ENCODE peak calls at places on chromosomes 16 and 17, in eight cellular contexts. J is neural progenitor cell, M is fibroblast of the aortic adventitia, H is left ventricle myocardium inferior, S is cardiac fibroblast, E is cardiac muscle cell, Y is hepatocyte, B is dorsolateral prefrontal cortex. L is an unnamed sample.

GRCh38 chr17:77834170-77835115 is 124.1 kb upstream of the TNRC6C start:
- DNase-seq in J (peak), M (peak), H (peak), S (peak), E (peak), Y (peak), B (peak), L (peak)

GRCh38 chr16:85132456-85133289 is 20.4 kb upstream of the CIBAR2 start:
- DNase-seq in J (no peak), M (no peak), H (no peak), S (no peak), E (no peak), Y (no peak), B (no peak), L (no peak)

GRCh38 chr17:17849863-17850373 is 13.1 kb upstream of the SREBF1 start:
- DNase-seq in J (peak), M (peak), H (peak), S (peak), E (peak), Y (peak), B (no peak), L (peak)

GRCh38 chr17:80846932-80847331 is 144.7 kb upstream of the CHMP6 start:
- DNase-seq in J (no peak), M (no peak), H (no peak), S (no peak), E (no peak), Y (no peak), B (no peak), L (no peak)

GRCh38 chr17:78504156-78504925 is 72.9 kb downstream of the DNAH17 start:
- DNase-seq in J (no peak), M (no peak), H (no peak), S (no peak), E (no peak), Y (no peak), B (no peak), L (no peak)

GRCh38 chr17:74520790-74521480 is 10.3 kb downstream of the CD300LB start:
- DNase-seq in J (no peak), M (no peak), H (no peak), S (no peak), E (no peak), Y (no peak), B (no peak), L (no peak)

GRCh38 chr16:23499801-23500200 is 10.5 kb downstream of the GGA2 start:
- DNase-seq in J (no peak), M (no peak), H (no peak), S (no peak), E (no peak), Y (no peak), B (peak), L (no peak)

GRCh38 chr16:2752850-2753522 is 548 bp downstream of the SRRM2 start:
- DNase-seq in J (peak), M (peak), H (peak), S (peak), E (peak), Y (peak), B (peak), L (peak)

GRCh38 chr17:12509836-12510235 is 155.9 kb upstream of the MYOCD start:
- DNase-seq in J (no peak), M (no peak), H (no peak), S (no peak), E (no peak), Y (no peak), B (no peak), L (no peak)

GRCh38 chr16:70649300-70649699 is 2.9 kb downstream of the IL34 start:
- DNase-seq in J (no peak), M (peak), H (no peak), S (no peak), E (no peak), Y (no peak), B (no peak), L (no peak)

GRCh38 chr17:58352843-58353719 is 1.1 kb upstream of the SUPT4H1 start:
- DNase-seq in J (peak), M (peak), H (no peak), S (peak), E (peak), Y (peak), B (peak), L (peak)

GRCh38 chr16:89880477-89881367 is 7.3 kb downstream of the TCF25 start:
- DNase-seq in J (no peak), M (no peak), H (no peak), S (no peak), E (no peak), Y (no peak), B (no peak), L (no peak)

GRCh38 chr17:737561-738113 is 5.2 kb downstream of the TLCD3A start:
- DNase-seq in J (no peak), M (no peak), H (no peak), S (no peak), E (no peak), Y (no peak), B (no peak), L (no peak)

GRCh38 chr17:60752873-60753577 is 75.4 kb downstream of the BCAS3 start:
- DNase-seq in J (no peak), M (no peak), H (no peak), S (no peak), E (no peak), Y (no peak), B (no peak), L (no peak)

GRCh38 chr17:81232616-81233241 is 6.1 kb downstream of the TEPSIN start:
- DNase-seq in J (no peak), M (no peak), H (no peak), S (no peak), E (no peak), Y (no peak), B (no peak), L (no peak)

GRCh38 chr17:83195330-83196087 is 116.1 kb downstream of the METRNL start:
- DNase-seq in J (no peak), M (peak), H (peak), S (peak), E (peak), Y (no peak), B (no peak), L (peak)

GRCh38 chr17:74231846-74232713 is 18.7 kb downstream of the TTYH2 start:
- DNase-seq in J (peak), M (no peak), H (no peak), S (no peak), E (no peak), Y (no peak), B (no peak), L (no peak)

GRCh38 chr16:85574672-85575475 is 38.2 kb upstream of the GSE1 start:
- DNase-seq in J (peak), M (no peak), H (no peak), S (no peak), E (no peak), Y (no peak), B (peak), L (no peak)

GRCh38 chr17:41734139-41734948 is at the start of gene HAP1:
- DNase-seq in J (peak), M (peak), H (no peak), S (peak), E (peak), Y (peak), B (peak), L (peak)

GRCh38 chr16:56245197-56245596 is 53.9 kb downstream of the GNAO1 start:
- DNase-seq in J (no peak), M (no peak), H (no peak), S (no peak), E (no peak), Y (no peak), B (no peak), L (no peak)

GRCh38 chr17:68782829-68783228 is 172.4 kb downstream of the ABCA8 start:
- DNase-seq in J (no peak), M (peak), H (peak), S (peak), E (no peak), Y (no peak), B (no peak), L (no peak)

GRCh38 chr17:15083225-15083624 is 181.9 kb downstream of the PMP22 start:
- DNase-seq in J (peak), M (no peak), H (peak), S (no peak), E (no peak), Y (no peak), B (no peak), L (no peak)

GRCh38 chr17:32299579-32300158 is 34.0 kb downstream of the RHBDL3 start:
- DNase-seq in J (no peak), M (no peak), H (no peak), S (no peak), E (no peak), Y (no peak), B (no peak), L (no peak)

GRCh38 chr17:57372156-57372555 is 115.8 kb downstream of the MSI2 start:
- DNase-seq in J (no peak), M (peak), H (no peak), S (peak), E (peak), Y (no peak), B (no peak), L (peak)

GRCh38 chr17:76524598-76525512 is 12.7 kb downstream of the CYGB start:
- DNase-seq in J (no peak), M (peak), H (peak), S (peak), E (peak), Y (no peak), B (no peak), L (peak)

GRCh38 chr17:20930065-20930760 is 112.6 kb downstream of the USP22 start:
- DNase-seq in J (no peak), M (peak), H (no peak), S (peak), E (no peak), Y (no peak), B (no peak), L (no peak)

GRCh38 chr16:57916735-57917450 is 54.0 kb downstream of the CNGB1 start:
- DNase-seq in J (no peak), M (no peak), H (no peak), S (no peak), E (no peak), Y (no peak), B (no peak), L (no peak)

GRCh38 chr17:38922538-38923291 is 2.7 kb upstream of the LASP1NB start:
- DNase-seq in J (peak), M (peak), H (no peak), S (peak), E (peak), Y (peak), B (peak), L (peak)

GRCh38 chr17:45314761-45315549 is 1.9 kb downstream of the MAP3K14 start:
- DNase-seq in J (no peak), M (no peak), H (no peak), S (no peak), E (no peak), Y (no peak), B (no peak), L (no peak)

GRCh38 chr17:75525806-75526554 is 483 bp downstream of the LLGL2 start:
- DNase-seq in J (peak), M (no peak), H (no peak), S (no peak), E (no peak), Y (peak), B (no peak), L (no peak)

GRCh38 chr16:48687421-48688038 is 77.5 kb upstream of the N4BP1 start:
- DNase-seq in J (peak), M (peak), H (peak), S (peak), E (peak), Y (peak), B (peak), L (peak)

GRCh38 chr17:51869387-51869786 is 289.1 kb downstream of the CA10 start:
- DNase-seq in J (peak), M (no peak), H (no peak), S (peak), E (peak), Y (peak), B (no peak), L (peak)

GRCh38 chr16:9859706-9860105 is 322.5 kb downstream of the GRIN2A start:
- DNase-seq in J (no peak), M (no peak), H (no peak), S (no peak), E (no peak), Y (no peak), B (no peak), L (no peak)

GRCh38 chr17:37701424-37702020 is 43.3 kb downstream of the HNF1B start:
- DNase-seq in J (peak), M (peak), H (no peak), S (peak), E (peak), Y (no peak), B (no peak), L (peak)

GRCh38 chr16:69861276-69862030 is 89.7 kb upstream of the CLEC18A start:
- DNase-seq in J (no peak), M (peak), H (no peak), S (peak), E (peak), Y (peak), B (peak), L (peak)

GRCh38 chr17:50683434-50684287 is 24.1 kb downstream of the ANKRD40 start:
- DNase-seq in J (no peak), M (no peak), H (no peak), S (no peak), E (no peak), Y (no peak), B (no peak), L (no peak)

GRCh38 chr17:36592711-36593321 is 1.1 kb downstream of the DHRS11 start:
- DNase-seq in J (no peak), M (no peak), H (no peak), S (no peak), E (no peak), Y (peak), B (no peak), L (no peak)

GRCh38 chr16:82971126-82971525 is 344.4 kb downstream of the CDH13 start:
- DNase-seq in J (no peak), M (no peak), H (no peak), S (no peak), E (no peak), Y (no peak), B (no peak), L (no peak)
- H3K4me3 ChIP-seq in J (no peak), M (no peak), H (no peak), S (no peak), E (no peak), Y (no peak), B (no peak), L (no peak)

GRCh38 chr17:42773290-42774035 is at the start of gene VPS25:
- DNase-seq in J (peak), M (peak), H (peak), S (peak), E (peak), Y (peak), B (peak), L (peak)
- TF ChIP-seq CTCF in J (peak), M (peak), H (peak), S (peak), E (peak), Y (no peak), B (peak), L (peak)

DNA sequence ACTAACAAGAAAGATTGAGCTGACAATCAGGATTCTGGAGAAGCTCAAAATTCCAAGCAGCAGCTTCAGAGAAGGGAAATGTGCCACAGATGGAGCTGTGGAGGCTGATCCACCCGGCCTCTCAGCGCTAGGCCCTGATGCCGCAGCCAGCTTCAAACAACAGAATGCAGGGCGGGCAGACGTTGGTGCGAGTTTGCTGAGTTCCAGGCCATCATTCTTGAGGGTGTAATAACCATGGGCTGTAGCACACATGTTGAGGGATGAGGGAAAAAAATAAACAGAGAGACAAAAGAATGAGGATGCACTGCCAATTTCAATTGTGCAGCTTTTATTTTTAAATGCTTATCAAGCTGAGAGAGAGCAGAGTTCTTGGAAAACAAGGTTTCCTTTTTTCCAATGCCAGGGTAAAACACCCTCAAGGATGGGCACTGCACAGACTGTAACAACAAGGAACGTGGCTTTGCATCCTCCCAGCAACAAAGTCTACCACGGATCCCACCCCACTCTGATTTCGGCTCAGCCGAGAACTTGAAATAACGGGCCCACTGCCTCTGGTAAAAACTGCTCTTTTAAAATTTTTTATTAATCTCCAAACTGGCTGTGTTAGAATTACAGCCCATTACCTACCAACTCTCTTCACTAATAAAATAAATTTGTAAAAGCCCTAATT is 90.2 kb downstream of the SMG6 start:
- DNase-seq in J (no peak), M (peak), H (no peak), S (peak), E (peak), Y (no peak), B (no peak), L (peak)
- H3K4me3 ChIP-seq in J (no peak), M (peak), H (peak), S (no peak), E (no peak), Y (no peak), B (no peak), L (peak)

DNA sequence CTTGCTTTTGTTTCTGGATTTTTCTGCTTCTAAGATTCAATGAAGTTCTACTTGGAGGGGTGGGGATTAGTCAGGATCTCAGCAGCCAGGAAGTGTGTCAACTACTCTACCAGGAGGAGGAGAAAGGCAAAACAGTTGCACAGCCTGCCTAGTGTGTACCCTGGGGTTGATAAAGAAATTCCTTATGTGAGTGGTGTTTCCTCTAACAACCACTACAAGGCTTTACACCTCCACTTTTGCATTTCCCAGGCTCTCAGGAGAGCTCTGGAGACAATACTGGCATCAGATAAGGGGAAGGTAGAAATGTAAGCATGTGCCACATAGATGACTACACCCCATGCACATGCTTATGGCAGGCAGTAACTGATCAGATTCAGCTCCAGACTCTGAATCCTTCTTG is 174.6 kb downstream of the TOX3 start:
- DNase-seq in J (no peak), M (no peak), H (no peak), S (no peak), E (no peak), Y (peak), B (no peak), L (no peak)
- TF ChIP-seq CTCF in J (no peak), M (no peak), H (no peak), S (no peak), E (no peak), Y (no peak), B (no peak), L (no peak)